ENCODE peak calls at places on chromosomes 11 and 22, in nine cellular contexts. L is GM20000; T is iris pigment epithelial cell; M is AG04450; Q is activated naive CD4-positive, alpha-beta T cell; S is left kidney; U is Caco-2; J is NCI-H1048; I is GM18507. Y is an unnamed sample.

GRCh38 chr22:23220485-23221350 is 40.4 kb downstream of the BCR start:
- DNase-seq in U (no peak), L (peak), J (no peak), Q (no peak), I (no peak), S (no peak), M (no peak), T (peak), Y (peak)

GRCh38 chr22:36562261-36562835 is 33.4 kb upstream of the EIF3D start:
- DNase-seq in J (no peak), T (peak), U (no peak), M (no peak), Q (no peak), S (no peak), I (no peak), L (no peak), Y (peak)

GRCh38 chr11:47375546-47376085 is 2.7 kb downstream of the SPI1 start:
- DNase-seq in S (no peak), I (no peak), L (no peak), Q (no peak), M (no peak), U (no peak), T (no peak), J (no peak), Y (no peak)

GRCh38 chr22:38471237-38471636 is 3.3 kb downstream of the KDELR3 start:
- DNase-seq in J (no peak), I (no peak), T (no peak), M (no peak), Q (no peak), S (no peak), U (no peak), L (no peak), Y (no peak)

GRCh38 chr11:12433571-12434061 is 56.2 kb downstream of the PARVA start:
- DNase-seq in T (peak), M (peak), Q (no peak), S (peak), I (no peak), U (no peak), J (no peak), L (no peak), Y (peak)

GRCh38 chr11:6615882-6616585 is 3.2 kb downstream of the TPP1 start:
- DNase-seq in M (no peak), U (no peak), S (no peak), J (no peak), Q (no peak), T (peak), L (no peak), I (no peak), Y (peak)

GRCh38 chr11:84817998-84818397 is 809.1 kb downstream of the DLG2 start:
- DNase-seq in Q (no peak), U (no peak), L (no peak), M (no peak), I (no peak), J (no peak), T (peak), S (no peak), Y (peak)

GRCh38 chr11:114738954-114739353 is 60.6 kb downstream of the NXPE2 start:
- DNase-seq in S (peak), L (peak), I (peak), Q (no peak), U (peak), T (peak), J (no peak), M (peak), Y (peak)

GRCh38 chr11:69292221-69292648 is 1.7 kb upstream of the MYEOV start:
- DNase-seq in S (no peak), U (no peak), Q (no peak), I (no peak), M (no peak), L (peak), T (no peak), J (no peak), Y (peak)

GRCh38 chr11:69892986-69893555 is 73.9 kb upstream of the FGF3 start:
- DNase-seq in I (no peak), L (no peak), U (no peak), M (no peak), J (no peak), T (no peak), S (peak), Q (no peak), Y (no peak)